ENCODE peak calls at places on chromosomes 12 and 14, in seven cellular contexts. R, N, P, M, H, S and A are unnamed samples.

GRCh38 chr12:30989754-30990153 is 63.2 kb downstream of the TSPAN11 start:
- DNase-seq in R (peak), N (peak), P (no peak), M (no peak), H (peak), S (peak), A (peak)

GRCh38 chr12:117889098-117889497 is 79.7 kb downstream of the KSR2 start:
- DNase-seq in R (no peak), N (no peak), P (no peak), M (no peak), H (no peak), S (peak), A (peak)

GRCh38 chr12:45762185-45763110 is 32.9 kb downstream of the ARID2 start:
- DNase-seq in R (peak), N (peak), P (peak), M (no peak), H (no peak), S (peak), A (peak)

GRCh38 chr14:67526676-67527459 is 6.2 kb upstream of the PLEKHH1 start:
- DNase-seq in R (peak), N (no peak), P (no peak), M (no peak), H (peak), S (peak), A (peak)

GRCh38 chr12:105109465-105110212 is 2.1 kb downstream of the WASHC4 start:
- DNase-seq in R (peak), N (no peak), P (no peak), M (no peak), H (no peak), S (no peak), A (no peak)

GRCh38 chr14:100159865-100160533 is 554 bp upstream of the DEGS2 start:
- DNase-seq in R (no peak), N (no peak), P (no peak), M (no peak), H (no peak), S (no peak), A (no peak)

GRCh38 chr14:69900603-69901002 is 21.4 kb downstream of the SMOC1 start:
- DNase-seq in R (no peak), N (no peak), P (no peak), M (no peak), H (no peak), S (no peak), A (no peak)

GRCh38 chr12:92302041-92302829 is 156.6 kb upstream of the BTG1 start:
- DNase-seq in R (no peak), N (no peak), P (no peak), M (no peak), H (no peak), S (no peak), A (no peak)

GRCh38 chr12:39236994-39237393 is 205.9 kb downstream of the KIF21A start:
- DNase-seq in R (peak), N (peak), P (no peak), M (no peak), H (no peak), S (no peak), A (no peak)

GRCh38 chr12:119592232-119592631 is 1.3 kb upstream of the TMEM233 start:
- DNase-seq in R (no peak), N (no peak), P (no peak), M (no peak), H (no peak), S (no peak), A (no peak)

GRCh38 chr14:73743431-73743931 is 29.3 kb upstream of the PNMA1 start:
- DNase-seq in R (no peak), N (no peak), P (no peak), M (no peak), H (peak), S (no peak), A (peak)

GRCh38 chr14:35167496-35167895 is 45.1 kb downstream of the PRORP start:
- DNase-seq in R (no peak), N (no peak), P (no peak), M (no peak), H (no peak), S (no peak), A (no peak)

GRCh38 chr14:66056268-66056907 is 429.8 kb upstream of the CCDC196 start:
- DNase-seq in R (no peak), N (no peak), P (no peak), M (no peak), H (no peak), S (no peak), A (no peak)

GRCh38 chr12:49365542-49365941 is 1.7 kb upstream of the SPATS2 start:
- DNase-seq in R (peak), N (no peak), P (no peak), M (no peak), H (no peak), S (no peak), A (no peak)

GRCh38 chr14:32702571-32702970 is 236.1 kb upstream of the NPAS3 start:
- DNase-seq in R (no peak), N (no peak), P (no peak), M (no peak), H (peak), S (no peak), A (peak)

GRCh38 chr14:26427059-26427458 is 170.8 kb downstream of the NOVA1 start:
- DNase-seq in R (no peak), N (no peak), P (no peak), M (no peak), H (no peak), S (no peak), A (no peak)

GRCh38 chr12:227286-227915 is 13.4 kb upstream of the SLC6A12 start:
- DNase-seq in R (no peak), N (no peak), P (no peak), M (no peak), H (no peak), S (no peak), A (no peak)

GRCh38 chr12:88206636-88207035 is 64.5 kb downstream of the TMTC3 start:
- DNase-seq in R (peak), N (no peak), P (peak), M (no peak), H (no peak), S (no peak), A (no peak)

GRCh38 chr12:124044021-124044420 is 71.0 kb downstream of the ZNF664 start:
- DNase-seq in R (no peak), N (no peak), P (no peak), M (no peak), H (no peak), S (no peak), A (no peak)

GRCh38 chr12:66636771-66637170 is 42.1 kb downstream of the GRIP1 start:
- DNase-seq in R (no peak), N (no peak), P (no peak), M (no peak), H (no peak), S (no peak), A (no peak)

GRCh38 chr12:113723631-113724030 is 242.5 kb downstream of the RBM19 start:
- DNase-seq in R (no peak), N (no peak), P (no peak), M (no peak), H (no peak), S (no peak), A (no peak)

GRCh38 chr14:62308927-62309326 is 546.7 kb downstream of the SNAPC1 start:
- DNase-seq in R (no peak), N (no peak), P (no peak), M (no peak), H (no peak), S (no peak), A (no peak)

GRCh38 chr12:52631264-52631663 is 12.9 kb upstream of the KRT73 start:
- DNase-seq in R (no peak), N (no peak), P (no peak), M (no peak), H (no peak), S (no peak), A (no peak)

GRCh38 chr12:111268738-111269572 is 99.9 kb downstream of the PHETA1 start:
- DNase-seq in R (no peak), N (no peak), P (no peak), M (no peak), H (no peak), S (peak), A (peak)
- TF ChIP-seq CTCF in R (peak), N (peak), P (peak), M (peak), H (peak), S (peak), A (peak)

DNA sequence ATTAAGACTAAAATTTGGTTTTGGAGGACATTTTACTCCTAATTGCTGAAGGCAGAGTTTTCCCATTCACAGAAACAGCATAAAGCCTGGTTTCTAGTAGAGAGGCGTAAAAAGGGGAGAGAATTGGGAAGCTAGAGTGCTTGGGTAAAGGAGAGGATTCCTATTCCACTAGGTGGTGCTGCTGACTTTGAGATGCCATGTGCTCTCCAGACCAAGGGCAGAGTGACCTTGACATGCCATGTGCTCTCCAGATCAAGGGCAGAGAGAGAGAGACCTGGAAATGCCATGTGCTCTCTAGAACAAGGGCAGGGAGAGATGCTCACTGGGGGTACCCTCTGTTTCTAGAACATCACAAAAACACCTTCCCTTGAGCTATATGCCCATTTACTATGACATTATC is 176.2 kb upstream of the PDZRN4 start:
- DNase-seq in R (no peak), N (no peak), P (no peak), M (no peak), H (no peak), S (no peak), A (no peak)
- TF ChIP-seq CTCF in R (no peak), N (peak), P (no peak), M (no peak), H (no peak), S (no peak), A (no peak)

GRCh38 chr12:2354151-2354991 is 301.6 kb downstream of the CACNA1C start:
- DNase-seq in R (no peak), N (no peak), P (no peak), M (no peak), H (no peak), S (no peak), A (no peak)

GRCh38 chr12:2353691-2354090 is 300.9 kb downstream of the CACNA1C start:
- DNase-seq in R (no peak), N (no peak), P (no peak), M (no peak), H (no peak), S (no peak), A (no peak)

GRCh38 chr12:2355198-2355597 is 302.4 kb downstream of the CACNA1C start:
- DNase-seq in R (no peak), N (no peak), P (no peak), M (no peak), H (no peak), S (no peak), A (no peak)

GRCh38 chr12:2352203-2352602 is 299.4 kb downstream of the CACNA1C start:
- DNase-seq in R (no peak), N (no peak), P (no peak), M (no peak), H (no peak), S (no peak), A (no peak)

DNA sequence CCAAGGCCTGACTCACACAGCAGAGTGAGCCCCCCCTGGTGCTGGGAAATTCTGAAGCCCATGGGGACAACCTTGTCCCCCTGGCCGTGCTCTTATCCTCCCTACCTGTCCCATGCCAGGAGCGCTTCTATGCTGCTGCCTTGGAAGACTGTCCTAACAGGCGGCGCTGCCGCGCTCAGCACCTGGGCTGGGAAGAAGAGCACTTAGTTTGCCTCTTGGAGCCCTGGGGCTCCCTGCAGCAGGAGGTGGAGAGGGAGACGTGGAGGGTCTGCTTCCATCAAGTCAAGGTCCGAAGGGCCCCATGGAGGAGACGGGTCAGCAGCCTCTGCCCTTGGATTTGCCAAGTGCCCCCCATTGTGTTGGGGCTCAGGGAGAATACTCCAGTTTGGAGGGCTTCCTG is 300.5 kb downstream of the CACNA1C start:
- DNase-seq in R (no peak), N (no peak), P (no peak), M (no peak), H (no peak), S (no peak), A (no peak)
- TF ChIP-seq CTCF in R (no peak), N (no peak), P (no peak), M (no peak), H (no peak), S (no peak), A (no peak)

GRCh38 chr12:26465419-26466097 is 270.2 kb downstream of the SSPN start:
- DNase-seq in R (no peak), N (no peak), P (no peak), M (no peak), H (no peak), S (no peak), A (no peak)

GRCh38 chr12:26473291-26473690 is 277.9 kb downstream of the SSPN start:
- DNase-seq in R (peak), N (no peak), P (no peak), M (no peak), H (no peak), S (peak), A (peak)

GRCh38 chr12:26466709-26467108 is 271.3 kb downstream of the SSPN start:
- DNase-seq in R (no peak), N (no peak), P (no peak), M (no peak), H (no peak), S (no peak), A (no peak)

GRCh38 chr12:26471560-26471959 is 276.2 kb downstream of the SSPN start:
- DNase-seq in R (peak), N (no peak), P (no peak), M (no peak), H (no peak), S (peak), A (peak)

GRCh38 chr12:26469801-26470200 is 274.4 kb downstream of the SSPN start:
- DNase-seq in R (no peak), N (no peak), P (no peak), M (no peak), H (no peak), S (no peak), A (no peak)
- TF ChIP-seq CTCF in R (no peak), N (no peak), P (no peak), M (no peak), H (no peak), S (no peak), A (no peak)